ENCODE peak calls at places on chromosomes 7 and 10, in eight cellular contexts. F, Q, N, P, R, W, K and S are unnamed samples.

GRCh38 chr7:47183896-47184629 is 397.8 kb downstream of the TNS3 start:
- DNase-seq in K (peak), Q (no peak), F (no peak), P (no peak), W (no peak), N (no peak), R (no peak), S (no peak)

GRCh38 chr10:19638873-19639233 is 177.4 kb upstream of the PLXDC2 start:
- DNase-seq in N (no peak), Q (no peak), R (no peak), P (no peak), F (no peak), W (no peak), K (no peak), S (no peak)

GRCh38 chr7:122067077-122067476 is 77.0 kb downstream of the AASS start:
- DNase-seq in Q (no peak), R (no peak), N (no peak), F (no peak), P (no peak), K (no peak), W (no peak), S (no peak)

GRCh38 chr10:6514844-6515780 is 65.0 kb downstream of the PRKCQ start:
- DNase-seq in P (no peak), R (no peak), N (no peak), F (no peak), K (no peak), W (no peak), Q (no peak), S (no peak)

GRCh38 chr10:31864834-31865518 is 63.7 kb downstream of the ARHGAP12 start:
- DNase-seq in F (no peak), Q (no peak), W (no peak), N (peak), K (no peak), P (no peak), R (peak), S (peak)

GRCh38 chr10:3119796-3120459 is 52.6 kb downstream of the PFKP start:
- DNase-seq in Q (no peak), F (no peak), R (no peak), P (no peak), W (peak), K (peak), N (peak), S (no peak)

GRCh38 chr7:132430863-132431822 is 145.1 kb downstream of the PLXNA4 start:
- DNase-seq in P (peak), N (peak), R (peak), W (peak), F (no peak), K (peak), Q (no peak), S (peak)

GRCh38 chr10:111139567-111139966 is 62.7 kb downstream of the ADRA2A start:
- DNase-seq in R (no peak), N (no peak), P (no peak), Q (no peak), F (no peak), W (peak), K (no peak), S (no peak)

GRCh38 chr7:13872751-13873150 is 116.7 kb downstream of the ETV1 start:
- DNase-seq in F (no peak), P (no peak), N (no peak), Q (no peak), W (no peak), K (no peak), R (no peak), S (no peak)

GRCh38 chr10:93703066-93703465 is 674 bp upstream of the FRA10AC1 start:
- DNase-seq in W (peak), P (no peak), Q (no peak), F (no peak), K (peak), R (no peak), N (no peak), S (no peak)

GRCh38 chr7:128063025-128063560 is 31.9 kb upstream of the LRRC4 start:
- DNase-seq in R (no peak), P (no peak), Q (no peak), N (no peak), F (peak), K (no peak), W (no peak), S (no peak)

GRCh38 chr10:104029528-104029875 is 56.2 kb downstream of the COL17A1 start:
- DNase-seq in Q (no peak), F (peak), W (no peak), N (no peak), K (peak), R (no peak), P (no peak), S (no peak)

GRCh38 chr7:124263232-124263827 is 230.5 kb upstream of the TMEM229A start:
- DNase-seq in K (peak), N (peak), Q (no peak), P (no peak), F (no peak), W (no peak), R (no peak), S (no peak)

GRCh38 chr7:5528071-5528814 is 104.6 kb upstream of the TNRC18 start:
- DNase-seq in Q (peak), P (peak), W (no peak), F (peak), N (no peak), R (no peak), K (peak), S (no peak)

GRCh38 chr10:15571570-15571969 is 148.2 kb downstream of the ITGA8 start:
- DNase-seq in W (no peak), R (peak), F (peak), P (no peak), N (peak), K (peak), Q (no peak), S (peak)

GRCh38 chr7:130960208-130960988 is 226.4 kb upstream of the KLF14 start:
- DNase-seq in W (no peak), N (peak), Q (no peak), R (peak), F (no peak), K (peak), P (no peak), S (peak)

GRCh38 chr7:72674394-72674793 is 153.6 kb downstream of the TYW1B start:
- DNase-seq in K (no peak), P (no peak), R (no peak), F (no peak), W (no peak), N (no peak), Q (no peak), S (no peak)

DNA sequence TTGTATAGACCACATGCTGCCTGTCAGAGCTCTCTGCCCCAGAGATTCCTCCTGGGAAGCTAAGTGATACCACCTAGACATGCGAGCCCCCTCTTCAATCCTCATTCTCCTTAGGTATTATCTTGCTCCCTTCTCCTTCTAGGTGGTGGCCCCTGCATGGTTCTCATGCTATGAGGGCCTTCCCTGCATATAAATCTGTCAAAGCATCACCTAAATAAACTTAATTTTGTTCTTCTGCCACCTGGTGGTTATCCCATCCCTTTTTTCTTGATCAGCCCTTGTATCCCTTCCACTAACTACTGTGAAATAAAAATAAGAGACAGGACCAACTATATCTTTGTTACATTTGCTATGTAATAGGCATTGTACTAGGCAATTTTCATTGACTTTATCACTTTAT is 242.1 kb downstream of the CDC14C start:
- DNase-seq in F (no peak), K (no peak), N (peak), P (no peak), R (no peak), W (peak), Q (no peak), S (no peak)
- TF ChIP-seq CTCF in F (no peak), K (peak), N (peak), P (no peak), R (no peak), W (peak), Q (no peak), S (peak)

GRCh38 chr10:34780818-34781380 is 34.2 kb downstream of the PARD3 start:
- DNase-seq in R (peak), W (peak), P (no peak), F (peak), K (peak), Q (no peak), N (peak), S (no peak)
- H3K4me3 ChIP-seq in R (peak), W (no peak), P (no peak), F (no peak), K (no peak), Q (no peak), N (peak), S (no peak)

GRCh38 chr10:113285291-113285690 is 267.6 kb upstream of the HABP2 start:
- DNase-seq in W (no peak), Q (no peak), F (no peak), R (no peak), K (peak), N (no peak), P (no peak), S (no peak)

GRCh38 chr10:113279262-113279661 is 273.6 kb upstream of the HABP2 start:
- DNase-seq in K (no peak), P (no peak), F (no peak), N (no peak), R (no peak), W (no peak), Q (no peak), S (no peak)

GRCh38 chr10:113284635-113285034 is 268.2 kb upstream of the HABP2 start:
- DNase-seq in P (no peak), F (no peak), Q (no peak), K (no peak), W (no peak), N (no peak), R (no peak), S (no peak)

GRCh38 chr10:113287592-113287991 is 265.3 kb upstream of the HABP2 start:
- DNase-seq in Q (no peak), R (no peak), F (no peak), W (no peak), K (no peak), P (no peak), N (no peak), S (no peak)

GRCh38 chr10:113283189-113283588 is 269.7 kb upstream of the HABP2 start:
- DNase-seq in K (no peak), R (no peak), Q (no peak), P (no peak), F (no peak), W (no peak), N (no peak), S (no peak)
- TF ChIP-seq CTCF in K (no peak), R (peak), Q (peak), P (no peak), F (no peak), W (no peak), N (no peak), S (no peak)

DNA sequence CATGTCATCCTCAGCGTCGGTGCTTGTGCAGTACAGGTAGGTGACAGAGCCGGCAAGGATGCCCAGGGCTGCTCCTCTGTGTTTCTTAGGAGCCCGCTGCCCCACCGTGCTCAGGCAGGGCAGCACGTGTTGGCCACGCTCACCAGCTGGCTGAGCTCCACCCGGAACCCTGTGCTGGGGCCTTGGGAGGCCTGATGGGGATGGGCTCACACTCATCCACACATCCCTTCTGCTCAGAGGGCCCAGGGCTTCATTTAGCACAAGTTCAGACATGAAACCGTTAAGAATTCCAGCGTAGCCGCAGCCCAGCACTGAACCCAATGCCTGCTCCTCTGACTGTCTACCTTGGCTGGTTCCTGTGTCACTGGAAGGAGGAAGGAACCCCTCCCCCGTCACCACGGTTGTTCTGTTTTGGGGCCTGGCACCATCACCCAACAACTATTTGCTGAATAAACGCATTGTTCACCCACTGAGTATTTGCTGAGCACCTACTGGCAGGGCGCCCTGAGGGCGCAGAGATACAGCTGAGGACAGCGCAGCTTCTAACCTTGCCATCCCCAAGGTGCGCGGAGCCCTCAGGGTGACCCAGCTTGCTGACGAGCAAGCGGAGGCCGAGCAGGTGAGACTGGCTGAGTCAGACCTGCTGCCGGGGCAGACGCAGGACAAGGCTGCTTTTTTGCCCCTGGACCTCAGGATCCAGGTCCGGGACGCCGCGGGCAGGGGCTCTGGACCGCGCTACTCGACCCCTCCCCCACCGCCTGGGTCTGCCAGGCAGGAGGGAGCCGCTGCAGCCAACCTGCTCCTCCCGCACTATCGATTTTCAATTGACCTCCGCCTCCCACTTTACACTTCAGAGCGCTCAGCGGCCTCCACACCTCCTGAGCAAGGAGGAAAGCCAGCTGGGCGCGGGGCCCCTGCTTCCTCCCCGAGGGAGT is 50.6 kb upstream of the RET start:
- DNase-seq in K (no peak), N (no peak), R (no peak), W (peak), F (no peak), P (no peak), Q (no peak), S (no peak)
- H3K4me3 ChIP-seq in K (no peak), N (no peak), R (no peak), W (no peak), F (no peak), P (no peak), Q (no peak), S (no peak)

DNA sequence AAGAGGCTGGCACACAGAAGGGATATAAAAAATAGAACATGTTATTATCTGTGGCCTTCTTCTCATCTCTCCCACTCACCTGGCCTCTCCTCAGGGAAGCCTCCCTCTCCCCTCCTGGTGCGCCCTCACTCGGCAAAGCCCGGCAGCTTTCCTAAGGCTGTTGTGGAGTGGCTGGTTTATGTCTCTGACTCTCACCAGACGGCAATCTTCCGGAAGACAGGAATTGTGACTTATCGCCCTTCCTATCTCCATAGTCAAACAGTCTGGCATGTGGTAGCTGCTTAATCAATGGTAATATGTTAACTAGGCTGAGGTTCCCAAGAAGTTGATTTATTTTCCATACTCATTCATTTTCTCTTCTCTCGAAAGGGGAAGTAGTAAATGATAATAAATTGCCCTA is 78.7 kb downstream of the ATXN7L1 start:
- DNase-seq in R (no peak), W (peak), F (no peak), N (no peak), Q (no peak), P (no peak), K (no peak), S (no peak)
- TF ChIP-seq CTCF in R (no peak), W (peak), F (no peak), N (no peak), Q (no peak), P (no peak), K (no peak), S (no peak)